ENCODE peak calls at places on chromosomes 16 and 17, in ten cellular contexts. One of them, this sample, is unnamed.
A peak's percentile ranks its signal among the peaks of the same experiment; 100 is the strongest.

GRCh38 chr16:25093208-25094061 is 18.1 kb upstream of the LCMT1 start:
- DNase-seq in HTR-8/SVneo: no peak
- DNase-seq in activated naive CD8-positive, alpha-beta T cell treated with anti-CD3 and anti-CD28 coated beads, Interleukin-2, amount 50 U/mL, for 24 hours: no peak
- DNase-seq in GM19239: no peak
- DNase-seq in putamen: no peak
- DNase-seq in COR-L47: no peak
- DNase-seq in T47D: no peak
- DNase-seq in cardiac fibroblast: no peak
- DNase-seq in activated T-helper 1 cell treated with anti-CD3 and anti-CD28 coated beads, Interleukin-12 subunit alpha, Interleukin-12 subunit beta, Interleukin-2, Interleukin-4 antibody, amounts not matched to agents 30 ng/mL and 10 ng/mL and 1 ng/mL, durations not matched to agents 14 hours and 24 hours and 36 hours: no peak
- DNase-seq in skeletal muscle cell: no peak
- DNase-seq in this sample: no peak

GRCh38 chr16:69311533-69312388 is 611 bp downstream of the VPS4A start:
- DNase-seq in HTR-8/SVneo: peak; percentile 37
- DNase-seq in activated naive CD8-positive, alpha-beta T cell treated with anti-CD3 and anti-CD28 coated beads, Interleukin-2, amount 50 U/mL, for 24 hours: peak; percentile 52
- DNase-seq in GM19239: peak; percentile 58
- DNase-seq in putamen: no peak
- DNase-seq in COR-L47: peak; percentile 6
- DNase-seq in T47D: no peak
- DNase-seq in cardiac fibroblast: peak; percentile 24
- DNase-seq in activated T-helper 1 cell treated with anti-CD3 and anti-CD28 coated beads, Interleukin-12 subunit alpha, Interleukin-12 subunit beta, Interleukin-2, Interleukin-4 antibody, amounts not matched to agents 30 ng/mL and 10 ng/mL and 1 ng/mL, durations not matched to agents 14 hours and 24 hours and 36 hours: peak; percentile 45
- DNase-seq in skeletal muscle cell: no peak
- DNase-seq in this sample: no peak

GRCh38 chr17:9668532-9668931 is 23.2 kb downstream of the USP43 start:
- DNase-seq in HTR-8/SVneo: peak; percentile 33
- DNase-seq in activated naive CD8-positive, alpha-beta T cell treated with anti-CD3 and anti-CD28 coated beads, Interleukin-2, amount 50 U/mL, for 24 hours: no peak
- DNase-seq in GM19239: no peak
- DNase-seq in putamen: no peak
- DNase-seq in COR-L47: no peak
- DNase-seq in T47D: no peak
- DNase-seq in cardiac fibroblast: no peak
- DNase-seq in activated T-helper 1 cell treated with anti-CD3 and anti-CD28 coated beads, Interleukin-12 subunit alpha, Interleukin-12 subunit beta, Interleukin-2, Interleukin-4 antibody, amounts not matched to agents 30 ng/mL and 10 ng/mL and 1 ng/mL, durations not matched to agents 14 hours and 24 hours and 36 hours: no peak
- DNase-seq in skeletal muscle cell: no peak
- DNase-seq in this sample: no peak

GRCh38 chr17:53490447-53490968 is 332.2 kb upstream of the KIF2B start:
- DNase-seq in HTR-8/SVneo: no peak
- DNase-seq in activated naive CD8-positive, alpha-beta T cell treated with anti-CD3 and anti-CD28 coated beads, Interleukin-2, amount 50 U/mL, for 24 hours: no peak
- DNase-seq in GM19239: no peak
- DNase-seq in putamen: no peak
- DNase-seq in COR-L47: no peak
- DNase-seq in T47D: no peak
- DNase-seq in cardiac fibroblast: no peak
- DNase-seq in activated T-helper 1 cell treated with anti-CD3 and anti-CD28 coated beads, Interleukin-12 subunit alpha, Interleukin-12 subunit beta, Interleukin-2, Interleukin-4 antibody, amounts not matched to agents 30 ng/mL and 10 ng/mL and 1 ng/mL, durations not matched to agents 14 hours and 24 hours and 36 hours: no peak
- DNase-seq in skeletal muscle cell: no peak
- DNase-seq in this sample: no peak

GRCh38 chr16:67017451-67017750 is 11.5 kb upstream of the CBFB start:
- DNase-seq in HTR-8/SVneo: no peak
- DNase-seq in activated naive CD8-positive, alpha-beta T cell treated with anti-CD3 and anti-CD28 coated beads, Interleukin-2, amount 50 U/mL, for 24 hours: no peak
- DNase-seq in GM19239: no peak
- DNase-seq in putamen: no peak
- DNase-seq in COR-L47: no peak
- DNase-seq in T47D: no peak
- DNase-seq in cardiac fibroblast: no peak
- DNase-seq in activated T-helper 1 cell treated with anti-CD3 and anti-CD28 coated beads, Interleukin-12 subunit alpha, Interleukin-12 subunit beta, Interleukin-2, Interleukin-4 antibody, amounts not matched to agents 30 ng/mL and 10 ng/mL and 1 ng/mL, durations not matched to agents 14 hours and 24 hours and 36 hours: no peak
- DNase-seq in skeletal muscle cell: no peak
- DNase-seq in this sample: no peak

GRCh38 chr17:61018938-61019337 is 341.3 kb downstream of the BCAS3 start:
- DNase-seq in HTR-8/SVneo: no peak
- DNase-seq in activated naive CD8-positive, alpha-beta T cell treated with anti-CD3 and anti-CD28 coated beads, Interleukin-2, amount 50 U/mL, for 24 hours: no peak
- DNase-seq in GM19239: no peak
- DNase-seq in putamen: no peak
- DNase-seq in COR-L47: no peak
- DNase-seq in T47D: no peak
- DNase-seq in cardiac fibroblast: no peak
- DNase-seq in activated T-helper 1 cell treated with anti-CD3 and anti-CD28 coated beads, Interleukin-12 subunit alpha, Interleukin-12 subunit beta, Interleukin-2, Interleukin-4 antibody, amounts not matched to agents 30 ng/mL and 10 ng/mL and 1 ng/mL, durations not matched to agents 14 hours and 24 hours and 36 hours: no peak
- DNase-seq in skeletal muscle cell: no peak
- DNase-seq in this sample: no peak

GRCh38 chr17:28841901-28842281 is 699 bp downstream of the FAM222B start:
- DNase-seq in HTR-8/SVneo: no peak
- DNase-seq in activated naive CD8-positive, alpha-beta T cell treated with anti-CD3 and anti-CD28 coated beads, Interleukin-2, amount 50 U/mL, for 24 hours: no peak
- DNase-seq in GM19239: no peak
- DNase-seq in putamen: no peak
- DNase-seq in COR-L47: no peak
- DNase-seq in T47D: no peak
- DNase-seq in cardiac fibroblast: peak; percentile 7
- DNase-seq in activated T-helper 1 cell treated with anti-CD3 and anti-CD28 coated beads, Interleukin-12 subunit alpha, Interleukin-12 subunit beta, Interleukin-2, Interleukin-4 antibody, amounts not matched to agents 30 ng/mL and 10 ng/mL and 1 ng/mL, durations not matched to agents 14 hours and 24 hours and 36 hours: no peak
- DNase-seq in skeletal muscle cell: no peak
- DNase-seq in this sample: no peak

GRCh38 chr17:50348522-50349240 is 2.8 kb downstream of the XYLT2 start:
- DNase-seq in HTR-8/SVneo: peak; percentile 51
- DNase-seq in activated naive CD8-positive, alpha-beta T cell treated with anti-CD3 and anti-CD28 coated beads, Interleukin-2, amount 50 U/mL, for 24 hours: no peak
- DNase-seq in GM19239: no peak
- DNase-seq in putamen: no peak
- DNase-seq in COR-L47: no peak
- DNase-seq in T47D: no peak
- DNase-seq in cardiac fibroblast: peak; percentile 56
- DNase-seq in activated T-helper 1 cell treated with anti-CD3 and anti-CD28 coated beads, Interleukin-12 subunit alpha, Interleukin-12 subunit beta, Interleukin-2, Interleukin-4 antibody, amounts not matched to agents 30 ng/mL and 10 ng/mL and 1 ng/mL, durations not matched to agents 14 hours and 24 hours and 36 hours: no peak
- DNase-seq in skeletal muscle cell: no peak
- DNase-seq in this sample: no peak

GRCh38 chr17:68515238-68515637 is 3.0 kb downstream of the PRKAR1A start:
- DNase-seq in HTR-8/SVneo: no peak
- DNase-seq in activated naive CD8-positive, alpha-beta T cell treated with anti-CD3 and anti-CD28 coated beads, Interleukin-2, amount 50 U/mL, for 24 hours: no peak
- DNase-seq in GM19239: no peak
- DNase-seq in putamen: no peak
- DNase-seq in COR-L47: no peak
- DNase-seq in T47D: no peak
- DNase-seq in cardiac fibroblast: no peak
- DNase-seq in activated T-helper 1 cell treated with anti-CD3 and anti-CD28 coated beads, Interleukin-12 subunit alpha, Interleukin-12 subunit beta, Interleukin-2, Interleukin-4 antibody, amounts not matched to agents 30 ng/mL and 10 ng/mL and 1 ng/mL, durations not matched to agents 14 hours and 24 hours and 36 hours: no peak
- DNase-seq in skeletal muscle cell: no peak
- DNase-seq in this sample: peak; percentile 54

GRCh38 chr17:68377771-68378201 is 79.5 kb downstream of the WIPI1 start:
- DNase-seq in HTR-8/SVneo: peak; percentile 28
- DNase-seq in activated naive CD8-positive, alpha-beta T cell treated with anti-CD3 and anti-CD28 coated beads, Interleukin-2, amount 50 U/mL, for 24 hours: no peak
- DNase-seq in GM19239: no peak
- DNase-seq in putamen: no peak
- DNase-seq in COR-L47: no peak
- DNase-seq in T47D: peak; percentile 25
- DNase-seq in cardiac fibroblast: no peak
- DNase-seq in activated T-helper 1 cell treated with anti-CD3 and anti-CD28 coated beads, Interleukin-12 subunit alpha, Interleukin-12 subunit beta, Interleukin-2, Interleukin-4 antibody, amounts not matched to agents 30 ng/mL and 10 ng/mL and 1 ng/mL, durations not matched to agents 14 hours and 24 hours and 36 hours: no peak
- DNase-seq in skeletal muscle cell: no peak
- DNase-seq in this sample: no peak

GRCh38 chr17:75830168-75831031 is 13.8 kb downstream of the UNC13D start:
- DNase-seq in HTR-8/SVneo: peak; percentile 41
- DNase-seq in activated naive CD8-positive, alpha-beta T cell treated with anti-CD3 and anti-CD28 coated beads, Interleukin-2, amount 50 U/mL, for 24 hours: peak; percentile 54
- DNase-seq in GM19239: no peak
- DNase-seq in putamen: no peak
- DNase-seq in COR-L47: no peak
- DNase-seq in T47D: no peak
- DNase-seq in cardiac fibroblast: no peak
- DNase-seq in activated T-helper 1 cell treated with anti-CD3 and anti-CD28 coated beads, Interleukin-12 subunit alpha, Interleukin-12 subunit beta, Interleukin-2, Interleukin-4 antibody, amounts not matched to agents 30 ng/mL and 10 ng/mL and 1 ng/mL, durations not matched to agents 14 hours and 24 hours and 36 hours: no peak
- DNase-seq in skeletal muscle cell: no peak
- DNase-seq in this sample: no peak

GRCh38 chr17:21012736-21013135 is 30.1 kb downstream of the USP22 start:
- DNase-seq in HTR-8/SVneo: no peak
- DNase-seq in activated naive CD8-positive, alpha-beta T cell treated with anti-CD3 and anti-CD28 coated beads, Interleukin-2, amount 50 U/mL, for 24 hours: no peak
- DNase-seq in GM19239: no peak
- DNase-seq in putamen: no peak
- DNase-seq in COR-L47: no peak
- DNase-seq in T47D: no peak
- DNase-seq in cardiac fibroblast: no peak
- DNase-seq in activated T-helper 1 cell treated with anti-CD3 and anti-CD28 coated beads, Interleukin-12 subunit alpha, Interleukin-12 subunit beta, Interleukin-2, Interleukin-4 antibody, amounts not matched to agents 30 ng/mL and 10 ng/mL and 1 ng/mL, durations not matched to agents 14 hours and 24 hours and 36 hours: no peak
- DNase-seq in skeletal muscle cell: no peak
- DNase-seq in this sample: no peak

GRCh38 chr17:33968350-33969044 is 286.6 kb upstream of the CCL2 start:
- DNase-seq in HTR-8/SVneo: no peak
- DNase-seq in activated naive CD8-positive, alpha-beta T cell treated with anti-CD3 and anti-CD28 coated beads, Interleukin-2, amount 50 U/mL, for 24 hours: peak; percentile 5
- DNase-seq in GM19239: peak; percentile 44
- DNase-seq in putamen: no peak
- DNase-seq in COR-L47: no peak
- DNase-seq in T47D: no peak
- DNase-seq in cardiac fibroblast: no peak
- DNase-seq in activated T-helper 1 cell treated with anti-CD3 and anti-CD28 coated beads, Interleukin-12 subunit alpha, Interleukin-12 subunit beta, Interleukin-2, Interleukin-4 antibody, amounts not matched to agents 30 ng/mL and 10 ng/mL and 1 ng/mL, durations not matched to agents 14 hours and 24 hours and 36 hours: peak; percentile 48
- DNase-seq in skeletal muscle cell: no peak
- DNase-seq in this sample: no peak

GRCh38 chr17:36095992-36096391 is 6.0 kb upstream of the CCL3 start:
- DNase-seq in HTR-8/SVneo: no peak
- DNase-seq in activated naive CD8-positive, alpha-beta T cell treated with anti-CD3 and anti-CD28 coated beads, Interleukin-2, amount 50 U/mL, for 24 hours: no peak
- DNase-seq in GM19239: no peak
- DNase-seq in putamen: no peak
- DNase-seq in COR-L47: no peak
- DNase-seq in T47D: no peak
- DNase-seq in cardiac fibroblast: no peak
- DNase-seq in activated T-helper 1 cell treated with anti-CD3 and anti-CD28 coated beads, Interleukin-12 subunit alpha, Interleukin-12 subunit beta, Interleukin-2, Interleukin-4 antibody, amounts not matched to agents 30 ng/mL and 10 ng/mL and 1 ng/mL, durations not matched to agents 14 hours and 24 hours and 36 hours: no peak
- DNase-seq in skeletal muscle cell: no peak
- DNase-seq in this sample: no peak

GRCh38 chr17:68840073-68840472 is 115.1 kb downstream of the ABCA8 start:
- DNase-seq in HTR-8/SVneo: no peak
- DNase-seq in activated naive CD8-positive, alpha-beta T cell treated with anti-CD3 and anti-CD28 coated beads, Interleukin-2, amount 50 U/mL, for 24 hours: no peak
- DNase-seq in GM19239: no peak
- DNase-seq in putamen: peak; percentile 17
- DNase-seq in COR-L47: no peak
- DNase-seq in T47D: no peak
- DNase-seq in cardiac fibroblast: no peak
- DNase-seq in activated T-helper 1 cell treated with anti-CD3 and anti-CD28 coated beads, Interleukin-12 subunit alpha, Interleukin-12 subunit beta, Interleukin-2, Interleukin-4 antibody, amounts not matched to agents 30 ng/mL and 10 ng/mL and 1 ng/mL, durations not matched to agents 14 hours and 24 hours and 36 hours: no peak
- DNase-seq in skeletal muscle cell: no peak
- DNase-seq in this sample: no peak

GRCh38 chr16:55225972-55226542 is 97.9 kb upstream of the IRX6 start:
- DNase-seq in HTR-8/SVneo: no peak
- DNase-seq in activated naive CD8-positive, alpha-beta T cell treated with anti-CD3 and anti-CD28 coated beads, Interleukin-2, amount 50 U/mL, for 24 hours: no peak
- DNase-seq in GM19239: no peak
- DNase-seq in putamen: no peak
- DNase-seq in COR-L47: no peak
- DNase-seq in T47D: no peak
- DNase-seq in cardiac fibroblast: no peak
- DNase-seq in activated T-helper 1 cell treated with anti-CD3 and anti-CD28 coated beads, Interleukin-12 subunit alpha, Interleukin-12 subunit beta, Interleukin-2, Interleukin-4 antibody, amounts not matched to agents 30 ng/mL and 10 ng/mL and 1 ng/mL, durations not matched to agents 14 hours and 24 hours and 36 hours: no peak
- DNase-seq in skeletal muscle cell: no peak
- DNase-seq in this sample: no peak

GRCh38 chr17:36993227-36993626 is 44.5 kb downstream of the AATF start:
- DNase-seq in HTR-8/SVneo: no peak
- DNase-seq in activated naive CD8-positive, alpha-beta T cell treated with anti-CD3 and anti-CD28 coated beads, Interleukin-2, amount 50 U/mL, for 24 hours: no peak
- DNase-seq in GM19239: no peak
- DNase-seq in putamen: no peak
- DNase-seq in COR-L47: no peak
- DNase-seq in T47D: no peak
- DNase-seq in cardiac fibroblast: no peak
- DNase-seq in activated T-helper 1 cell treated with anti-CD3 and anti-CD28 coated beads, Interleukin-12 subunit alpha, Interleukin-12 subunit beta, Interleukin-2, Interleukin-4 antibody, amounts not matched to agents 30 ng/mL and 10 ng/mL and 1 ng/mL, durations not matched to agents 14 hours and 24 hours and 36 hours: no peak
- DNase-seq in skeletal muscle cell: no peak
- DNase-seq in this sample: no peak

GRCh38 chr16:12150600-12150999 is 174.1 kb downstream of the SNX29 start:
- DNase-seq in HTR-8/SVneo: no peak
- DNase-seq in activated naive CD8-positive, alpha-beta T cell treated with anti-CD3 and anti-CD28 coated beads, Interleukin-2, amount 50 U/mL, for 24 hours: no peak
- DNase-seq in GM19239: no peak
- DNase-seq in putamen: no peak
- DNase-seq in COR-L47: no peak
- DNase-seq in T47D: no peak
- DNase-seq in cardiac fibroblast: no peak
- DNase-seq in activated T-helper 1 cell treated with anti-CD3 and anti-CD28 coated beads, Interleukin-12 subunit alpha, Interleukin-12 subunit beta, Interleukin-2, Interleukin-4 antibody, amounts not matched to agents 30 ng/mL and 10 ng/mL and 1 ng/mL, durations not matched to agents 14 hours and 24 hours and 36 hours: no peak
- DNase-seq in skeletal muscle cell: no peak
- DNase-seq in this sample: no peak

GRCh38 chr17:16988749-16989229 is 16.9 kb upstream of the TNFRSF13B start:
- DNase-seq in HTR-8/SVneo: no peak
- DNase-seq in activated naive CD8-positive, alpha-beta T cell treated with anti-CD3 and anti-CD28 coated beads, Interleukin-2, amount 50 U/mL, for 24 hours: no peak
- DNase-seq in GM19239: no peak
- DNase-seq in putamen: no peak
- DNase-seq in COR-L47: no peak
- DNase-seq in T47D: no peak
- DNase-seq in cardiac fibroblast: peak; percentile 43
- DNase-seq in activated T-helper 1 cell treated with anti-CD3 and anti-CD28 coated beads, Interleukin-12 subunit alpha, Interleukin-12 subunit beta, Interleukin-2, Interleukin-4 antibody, amounts not matched to agents 30 ng/mL and 10 ng/mL and 1 ng/mL, durations not matched to agents 14 hours and 24 hours and 36 hours: no peak
- DNase-seq in skeletal muscle cell: no peak
- DNase-seq in this sample: no peak

GRCh38 chr17:28404812-28405570 is 1.0 kb downstream of the SLC46A1 start:
- DNase-seq in HTR-8/SVneo: no peak
- DNase-seq in activated naive CD8-positive, alpha-beta T cell treated with anti-CD3 and anti-CD28 coated beads, Interleukin-2, amount 50 U/mL, for 24 hours: no peak
- DNase-seq in GM19239: no peak
- DNase-seq in putamen: no peak
- DNase-seq in COR-L47: peak; percentile 18
- DNase-seq in T47D: no peak
- DNase-seq in cardiac fibroblast: peak; percentile 4
- DNase-seq in activated T-helper 1 cell treated with anti-CD3 and anti-CD28 coated beads, Interleukin-12 subunit alpha, Interleukin-12 subunit beta, Interleukin-2, Interleukin-4 antibody, amounts not matched to agents 30 ng/mL and 10 ng/mL and 1 ng/mL, durations not matched to agents 14 hours and 24 hours and 36 hours: no peak
- DNase-seq in skeletal muscle cell: no peak
- DNase-seq in this sample: no peak

GRCh38 chr17:71327376-71328059 is 793.3 kb upstream of the SOX9 start:
- DNase-seq in HTR-8/SVneo: peak; percentile 10
- DNase-seq in activated naive CD8-positive, alpha-beta T cell treated with anti-CD3 and anti-CD28 coated beads, Interleukin-2, amount 50 U/mL, for 24 hours: no peak
- DNase-seq in GM19239: no peak
- DNase-seq in putamen: no peak
- DNase-seq in COR-L47: no peak
- DNase-seq in T47D: no peak
- DNase-seq in cardiac fibroblast: peak; percentile 43
- DNase-seq in activated T-helper 1 cell treated with anti-CD3 and anti-CD28 coated beads, Interleukin-12 subunit alpha, Interleukin-12 subunit beta, Interleukin-2, Interleukin-4 antibody, amounts not matched to agents 30 ng/mL and 10 ng/mL and 1 ng/mL, durations not matched to agents 14 hours and 24 hours and 36 hours: no peak
- DNase-seq in skeletal muscle cell: no peak
- DNase-seq in this sample: no peak

GRCh38 chr16:83315271-83315670 is 492.5 kb upstream of the HSBP1 start:
- DNase-seq in HTR-8/SVneo: no peak
- DNase-seq in activated naive CD8-positive, alpha-beta T cell treated with anti-CD3 and anti-CD28 coated beads, Interleukin-2, amount 50 U/mL, for 24 hours: no peak
- DNase-seq in GM19239: no peak
- DNase-seq in putamen: no peak
- DNase-seq in COR-L47: no peak
- DNase-seq in T47D: no peak
- DNase-seq in cardiac fibroblast: peak; percentile 64
- DNase-seq in activated T-helper 1 cell treated with anti-CD3 and anti-CD28 coated beads, Interleukin-12 subunit alpha, Interleukin-12 subunit beta, Interleukin-2, Interleukin-4 antibody, amounts not matched to agents 30 ng/mL and 10 ng/mL and 1 ng/mL, durations not matched to agents 14 hours and 24 hours and 36 hours: no peak
- DNase-seq in skeletal muscle cell: no peak
- DNase-seq in this sample: no peak

GRCh38 chr17:75592364-75593020 is 4.9 kb downstream of the MYO15B start:
- DNase-seq in HTR-8/SVneo: no peak
- DNase-seq in activated naive CD8-positive, alpha-beta T cell treated with anti-CD3 and anti-CD28 coated beads, Interleukin-2, amount 50 U/mL, for 24 hours: no peak
- DNase-seq in GM19239: no peak
- DNase-seq in putamen: no peak
- DNase-seq in COR-L47: no peak
- DNase-seq in T47D: no peak
- DNase-seq in cardiac fibroblast: no peak
- DNase-seq in activated T-helper 1 cell treated with anti-CD3 and anti-CD28 coated beads, Interleukin-12 subunit alpha, Interleukin-12 subunit beta, Interleukin-2, Interleukin-4 antibody, amounts not matched to agents 30 ng/mL and 10 ng/mL and 1 ng/mL, durations not matched to agents 14 hours and 24 hours and 36 hours: no peak
- DNase-seq in skeletal muscle cell: no peak
- DNase-seq in this sample: no peak

GRCh38 chr16:8782673-8783072 is 14.8 kb downstream of the TMEM186 start:
- DNase-seq in HTR-8/SVneo: no peak
- DNase-seq in activated naive CD8-positive, alpha-beta T cell treated with anti-CD3 and anti-CD28 coated beads, Interleukin-2, amount 50 U/mL, for 24 hours: no peak
- DNase-seq in GM19239: no peak
- DNase-seq in putamen: no peak
- DNase-seq in COR-L47: no peak
- DNase-seq in T47D: no peak
- DNase-seq in cardiac fibroblast: no peak
- DNase-seq in activated T-helper 1 cell treated with anti-CD3 and anti-CD28 coated beads, Interleukin-12 subunit alpha, Interleukin-12 subunit beta, Interleukin-2, Interleukin-4 antibody, amounts not matched to agents 30 ng/mL and 10 ng/mL and 1 ng/mL, durations not matched to agents 14 hours and 24 hours and 36 hours: no peak
- DNase-seq in skeletal muscle cell: no peak
- DNase-seq in this sample: no peak

GRCh38 chr16:19114359-19115147 is 789 bp downstream of the ITPRIPL2 start:
- DNase-seq in HTR-8/SVneo: no peak
- DNase-seq in activated naive CD8-positive, alpha-beta T cell treated with anti-CD3 and anti-CD28 coated beads, Interleukin-2, amount 50 U/mL, for 24 hours: no peak
- DNase-seq in GM19239: no peak
- DNase-seq in putamen: no peak
- DNase-seq in COR-L47: peak; percentile 13
- DNase-seq in T47D: no peak
- DNase-seq in cardiac fibroblast: peak; percentile 77
- DNase-seq in activated T-helper 1 cell treated with anti-CD3 and anti-CD28 coated beads, Interleukin-12 subunit alpha, Interleukin-12 subunit beta, Interleukin-2, Interleukin-4 antibody, amounts not matched to agents 30 ng/mL and 10 ng/mL and 1 ng/mL, durations not matched to agents 14 hours and 24 hours and 36 hours: no peak
- DNase-seq in skeletal muscle cell: no peak
- DNase-seq in this sample: peak; percentile 52

GRCh38 chr17:3813171-3813570 is 12.2 kb upstream of the ITGAE start:
- DNase-seq in HTR-8/SVneo: no peak
- DNase-seq in activated naive CD8-positive, alpha-beta T cell treated with anti-CD3 and anti-CD28 coated beads, Interleukin-2, amount 50 U/mL, for 24 hours: no peak
- DNase-seq in GM19239: no peak
- DNase-seq in putamen: no peak
- DNase-seq in COR-L47: no peak
- DNase-seq in T47D: no peak
- DNase-seq in cardiac fibroblast: no peak
- DNase-seq in activated T-helper 1 cell treated with anti-CD3 and anti-CD28 coated beads, Interleukin-12 subunit alpha, Interleukin-12 subunit beta, Interleukin-2, Interleukin-4 antibody, amounts not matched to agents 30 ng/mL and 10 ng/mL and 1 ng/mL, durations not matched to agents 14 hours and 24 hours and 36 hours: no peak
- DNase-seq in skeletal muscle cell: no peak
- DNase-seq in this sample: no peak